ENCODE peak calls at places on chromosomes 7 and 10, in ten cellular contexts. I, J, P, K, T, M, Q, U, W and F are unnamed samples.

GRCh38 chr10:98513704-98514103 is 67.0 kb upstream of the HPS1 start:
- DNase-seq in U (no peak), P (no peak), K (no peak), J (no peak), T (no peak), I (no peak), M (no peak), W (no peak), Q (no peak), F (no peak)

GRCh38 chr10:13371879-13372470 is 23.9 kb upstream of the SEPHS1 start:
- DNase-seq in J (peak; percentile 83), W (peak; percentile 43), U (peak; percentile 69), T (no peak), M (peak; percentile 39), P (peak; percentile 76), K (peak; percentile 67), I (peak; percentile 79), Q (peak; percentile 72), F (peak; percentile 73)

GRCh38 chr7:139374246-139374645 is 14.6 kb downstream of the LUC7L2 start:
- DNase-seq in M (no peak), U (no peak), T (no peak), K (no peak), J (no peak), I (no peak), P (no peak), W (no peak), Q (no peak), F (no peak)

GRCh38 chr7:4745971-4746919 is 29.2 kb upstream of the AP5Z1 start:
- DNase-seq in I (no peak), J (peak; percentile 86), K (no peak), W (peak; percentile 50), M (no peak), U (no peak), Q (peak; percentile 56), P (no peak), T (peak; percentile 48), F (peak; percentile 59)

GRCh38 chr10:133279961-133280283 is 3.3 kb upstream of the ADAM8 start:
- DNase-seq in Q (no peak), I (no peak), U (no peak), J (no peak), K (no peak), W (no peak), P (no peak), M (no peak), T (no peak), F (no peak)

GRCh38 chr7:39187130-39187529 is 209.4 kb downstream of the POU6F2 start:
- DNase-seq in M (no peak), P (no peak), I (no peak), W (no peak), K (no peak), J (no peak), Q (no peak), U (no peak), T (no peak), F (no peak)

GRCh38 chr7:149867762-149868637 is 5.8 kb upstream of the ATP6V0E2 start:
- DNase-seq in J (no peak), W (no peak), P (no peak), K (no peak), M (no peak), I (no peak), Q (no peak), T (no peak), U (no peak), F (no peak)

GRCh38 chr7:69739182-69739581 is 140.9 kb downstream of the AUTS2 start:
- DNase-seq in P (no peak), U (no peak), Q (no peak), M (no peak), K (no peak), W (no peak), I (no peak), J (no peak), T (peak; percentile 87), F (no peak)

GRCh38 chr7:2512179-2512644 is 7.4 kb upstream of the LFNG start:
- DNase-seq in T (no peak), J (no peak), K (no peak), Q (no peak), W (no peak), P (no peak), U (no peak), M (no peak), I (no peak), F (peak; percentile 42)

GRCh38 chr7:71835056-71835455 is 577.1 kb downstream of the CALN1 start:
- DNase-seq in T (no peak), U (no peak), P (no peak), M (no peak), I (no peak), J (no peak), K (no peak), W (no peak), Q (no peak), F (no peak)

GRCh38 chr10:67521546-67521945 is 174.4 kb downstream of the CTNNA3 start:
- DNase-seq in K (no peak), U (no peak), J (no peak), Q (no peak), W (no peak), M (no peak), T (no peak), I (no peak), P (no peak), F (no peak)

GRCh38 chr7:32507416-32507815 is 12.1 kb downstream of the AVL9 start:
- DNase-seq in P (no peak), I (no peak), M (no peak), Q (no peak), K (no peak), W (no peak), T (no peak), U (no peak), J (no peak), F (no peak)

GRCh38 chr10:117166420-117167345 is 28.6 kb upstream of the VAX1 start:
- DNase-seq in K (no peak), Q (no peak), W (no peak), M (no peak), P (no peak), I (no peak), J (no peak), T (no peak), U (no peak), F (no peak)

GRCh38 chr7:94972296-94972695 is 64.9 kb downstream of the PPP1R9A start:
- DNase-seq in I (no peak), M (no peak), Q (peak; percentile 60), K (no peak), W (no peak), P (no peak), J (peak; percentile 12), U (no peak), T (no peak), F (no peak)

GRCh38 chr7:452230-452751 is 67.4 kb downstream of the PDGFA start:
- DNase-seq in T (no peak), U (no peak), Q (no peak), P (no peak), J (no peak), M (no peak), W (no peak), K (peak; percentile 54), I (peak; percentile 69), F (no peak)

GRCh38 chr10:1171586-1171985 is 115.4 kb downstream of the WDR37 start:
- DNase-seq in I (peak; percentile 55), W (no peak), T (no peak), J (no peak), P (no peak), M (no peak), U (peak; percentile 24), Q (no peak), K (peak; percentile 12), F (no peak)

GRCh38 chr7:104700336-104700735 is 313.7 kb upstream of the KMT2E start:
- DNase-seq in U (no peak), I (no peak), W (no peak), Q (no peak), M (no peak), K (no peak), P (no peak), J (no peak), T (no peak), F (no peak)

GRCh38 chr10:126902157-126902556 is 3.1 kb upstream of the DOCK1 start:
- DNase-seq in Q (no peak), K (no peak), W (no peak), I (peak; percentile 35), P (no peak), M (no peak), U (no peak), T (no peak), J (no peak), F (no peak)
- TF ChIP-seq CTCF in Q (no peak), K (no peak), W (no peak), I (no peak), P (no peak), M (no peak), U (no peak), T (no peak), J (no peak), F (no peak)

GRCh38 chr7:131355917-131356777 is 28.5 kb downstream of the MKLN1 start:
- DNase-seq in P (no peak), J (no peak), U (no peak), W (no peak), K (no peak), I (no peak), Q (peak; percentile 28), T (no peak), M (no peak), F (peak; percentile 39)
- H3K27ac ChIP-seq in P (no peak overlapping the region), J (no peak overlapping the region), U (no peak overlapping the region), W (peak overlapping the region; percentile 69), K (no peak overlapping the region), I (no peak overlapping the region), Q (no peak overlapping the region), T (no peak overlapping the region), M (peak overlapping the region; percentile 44), F (no peak overlapping the region)

DNA sequence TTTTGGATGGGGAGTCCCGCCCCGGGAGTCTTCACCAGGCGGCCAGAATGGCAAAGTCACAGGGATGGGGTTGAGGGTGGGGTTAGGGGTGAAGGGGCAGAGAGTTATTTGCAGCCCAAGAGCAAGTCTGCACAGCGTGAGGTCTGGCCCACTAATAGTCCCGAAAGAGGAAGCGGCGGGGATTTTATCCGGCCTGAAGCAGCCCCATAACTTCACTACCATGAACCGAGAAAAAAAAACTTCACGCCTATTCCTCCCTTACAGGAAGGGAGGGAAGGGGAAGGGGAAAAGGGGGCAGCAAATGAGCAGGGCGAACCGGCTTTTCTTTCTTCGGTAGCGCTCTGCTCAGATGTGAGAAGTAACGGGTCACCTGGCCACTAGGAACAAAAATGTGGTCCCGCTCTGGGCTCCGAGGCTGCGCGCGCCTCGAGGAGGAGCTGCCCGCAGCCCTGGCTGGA is 709 bp downstream of the ITPRIP start:
- DNase-seq in U (no peak), M (no peak), Q (peak; percentile 48), J (peak; percentile 46), K (no peak), P (no peak), W (no peak), T (no peak), I (peak; percentile 89), F (peak; percentile 63)
- TF ChIP-seq POLR2A in U (no peak), M (no peak), Q (peak; percentile 5), J (no peak), K (no peak), P (no peak), W (no peak), T (no peak), I (peak; percentile 65), F (no peak)

DNA sequence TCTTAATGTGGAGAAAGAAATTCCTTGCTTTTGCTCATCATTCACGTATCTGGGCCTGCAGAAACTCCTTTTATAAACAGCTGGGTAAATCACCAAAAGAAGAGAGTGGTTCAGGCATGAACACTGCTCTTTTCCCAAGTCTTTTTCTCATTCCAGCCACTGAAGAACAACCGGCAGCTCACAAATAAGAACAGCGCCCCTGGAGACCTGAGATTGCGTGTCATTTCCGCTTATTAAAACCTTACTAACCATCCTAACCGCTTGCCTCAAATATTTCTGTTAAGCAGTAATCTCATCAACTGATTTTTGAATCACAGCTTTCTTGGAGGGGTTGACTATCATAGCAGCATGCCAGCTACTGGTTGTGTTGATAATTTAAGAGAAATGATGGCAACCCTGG is 213.0 kb upstream of the PLXNA4 start:
- DNase-seq in U (no peak), M (no peak), Q (no peak), P (no peak), J (no peak), W (no peak), T (no peak), I (no peak), K (no peak), F (no peak)
- TF ChIP-seq CTCF in U (no peak), M (no peak), Q (no peak), P (no peak), J (no peak), W (no peak), T (no peak), I (no peak), K (no peak), F (no peak)